ENCODE peak calls at places on chromosomes 4 and X, in eight cellular contexts. Y, W, A, J, N, X, V and K are unnamed samples.

GRCh38 chr4:172619218-172619617 is 549.4 kb upstream of the GALNT7 start:
- DNase-seq in Y (peak; percentile 4), W (no peak), A (no peak), J (no peak), N (no peak), X (no peak), V (no peak), K (no peak)

GRCh38 chr4:8393593-8394038 is 46.9 kb downstream of the ACOX3 start:
- DNase-seq in Y (peak; percentile 97), W (peak; percentile 99), A (no peak), J (peak; percentile 98), N (peak; percentile 82), X (peak; percentile 98), V (peak; percentile 84), K (no peak)

GRCh38 chr4:151801547-151802516 is 41.0 kb upstream of the GATB start:
- DNase-seq in Y (peak; percentile 44), W (no peak), A (peak; percentile 51), J (peak; percentile 51), N (peak; percentile 65), X (peak; percentile 64), V (no peak), K (peak; percentile 56)

GRCh38 chrX:154484255-154485149 is 1.9 kb downstream of the UBL4A start:
- DNase-seq in Y (no peak), W (no peak), A (no peak), J (no peak), N (no peak), X (peak; percentile 55), V (no peak), K (no peak)

GRCh38 chrX:1481636-1482529 is 29.2 kb upstream of the ASMTL start:
- DNase-seq in Y (peak; percentile 76), W (peak; percentile 51), A (peak; percentile 73), J (peak; percentile 67), N (peak; percentile 62), X (peak; percentile 82), V (peak; percentile 44), K (peak; percentile 85)

GRCh38 chr4:134320048-134320447 is 118.5 kb upstream of the PABPC4L start:
- DNase-seq in Y (peak; percentile 0), W (peak; percentile 22), A (no peak), J (no peak), N (no peak), X (no peak), V (no peak), K (no peak)

GRCh38 chr4:171714791-171715454 is 98.3 kb upstream of the GALNTL6 start:
- DNase-seq in Y (no peak), W (no peak), A (no peak), J (no peak), N (no peak), X (no peak), V (no peak), K (no peak)

GRCh38 chr4:163166041-163166579 is 580 bp downstream of the NAF1 start:
- DNase-seq in Y (peak; percentile 33), W (peak; percentile 41), A (no peak), J (peak; percentile 73), N (peak; percentile 83), X (peak; percentile 83), V (peak; percentile 55), K (peak; percentile 49)

GRCh38 chr4:30867427-30867826 is 147.3 kb downstream of the PCDH7 start:
- DNase-seq in Y (no peak), W (peak; percentile 38), A (no peak), J (no peak), N (no peak), X (no peak), V (peak; percentile 8), K (no peak)

GRCh38 chrX:51893931-51894696 is 691 bp downstream of the MAGED1 start:
- DNase-seq in Y (peak; percentile 11), W (no peak), A (no peak), J (peak; percentile 16), N (peak; percentile 59), X (peak; percentile 53), V (peak; percentile 10), K (peak; percentile 6)

GRCh38 chrX:96102997-96103396 is 581.6 kb upstream of the DIAPH2 start:
- DNase-seq in Y (no peak), W (no peak), A (no peak), J (peak; percentile 1), N (no peak), X (no peak), V (no peak), K (no peak)

DNA sequence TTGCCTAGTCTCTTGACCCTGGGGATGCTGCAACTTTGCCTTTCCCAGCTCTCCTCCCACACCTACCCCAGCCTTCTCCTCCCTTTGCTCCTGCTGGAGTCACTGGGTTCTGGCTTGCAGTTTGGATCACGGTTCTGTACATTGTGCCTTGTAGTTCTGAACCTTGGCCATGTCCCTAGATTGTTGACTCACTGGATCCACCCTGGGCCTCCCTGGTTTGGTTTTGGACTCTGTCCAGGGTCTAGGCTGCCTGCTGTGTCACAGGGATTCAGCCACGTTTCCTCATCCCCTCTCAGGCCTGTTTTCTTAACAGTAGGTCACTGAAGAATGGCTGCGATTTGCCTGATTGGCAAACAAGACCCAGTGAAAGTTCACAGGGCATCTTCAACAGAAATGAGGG is 11.5 kb upstream of the GABRE start:
- DNase-seq in Y (peak; percentile 5), W (peak; percentile 50), A (no peak), J (peak; percentile 61), N (no peak), X (peak; percentile 82), V (peak; percentile 37), K (no peak)
- H4K20me1 ChIP-seq in Y (no peaks in the 10 kb centered on the region), W (no peaks in the 10 kb centered on the region), A (no peaks in the 10 kb centered on the region), J (no peaks in the 10 kb centered on the region), N (no peaks in the 10 kb centered on the region), X (no peaks in the 10 kb centered on the region), V (no peaks in the 10 kb centered on the region), K (no peaks in the 10 kb centered on the region)

GRCh38 chrX:12956704-12957541 is 18.0 kb upstream of the TMSB4X start:
- DNase-seq in Y (peak; percentile 63), W (peak; percentile 61), A (peak; percentile 37), J (peak; percentile 77), N (no peak), X (peak; percentile 35), V (peak; percentile 69), K (peak; percentile 88)
- H2AFZ ChIP-seq in Y (peak overlapping the region; percentile 77), W (peak overlapping the region; percentile 68), A (peak overlapping the region; percentile 68), J (peak overlapping the region; percentile 45), N (peak overlapping the region; percentile 68), X (peak overlapping the region; percentile 87), V (peak overlapping the region; percentile 96), K (peak overlapping the region; percentile 36)

GRCh38 chr4:139686988-139687387 is 21.4 kb downstream of the MGST2 start:
- DNase-seq in Y (no peak), W (no peak), A (no peak), J (no peak), N (no peak), X (no peak), V (no peak), K (no peak)

GRCh38 chr4:139686130-139686529 is 20.5 kb downstream of the MGST2 start:
- DNase-seq in Y (no peak), W (no peak), A (no peak), J (no peak), N (no peak), X (no peak), V (no peak), K (no peak)

GRCh38 chr4:139685180-139685579 is 19.6 kb downstream of the MGST2 start:
- DNase-seq in Y (no peak), W (no peak), A (no peak), J (no peak), N (no peak), X (no peak), V (no peak), K (no peak)

GRCh38 chr4:139682309-139683210 is 16.9 kb downstream of the MGST2 start:
- DNase-seq in Y (no peak), W (no peak), A (no peak), J (no peak), N (no peak), X (no peak), V (no peak), K (no peak)

DNA sequence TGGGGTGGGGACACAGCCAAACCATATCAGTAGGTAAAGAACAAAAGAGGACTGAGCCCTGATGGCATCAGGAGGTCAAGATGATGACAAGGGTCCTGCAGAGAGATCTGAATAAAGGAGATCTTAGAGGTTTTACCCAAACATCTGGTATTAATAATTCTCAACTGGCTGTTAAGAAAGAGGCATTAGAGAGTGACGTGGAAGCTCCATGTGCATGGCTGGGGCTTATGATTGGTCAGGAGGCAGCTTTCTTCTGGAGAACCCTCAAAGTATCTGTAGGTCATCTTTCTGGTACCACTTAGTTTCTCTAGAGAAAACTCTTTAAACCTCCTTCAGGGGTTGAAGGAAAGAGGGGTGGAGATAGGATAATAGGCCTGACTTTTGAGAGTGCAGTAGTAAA is 18.7 kb downstream of the MGST2 start:
- DNase-seq in Y (no peak), W (no peak), A (no peak), J (no peak), N (no peak), X (peak; percentile 40), V (no peak), K (no peak)
- H4K20me1 ChIP-seq in Y (no peaks in the 10 kb centered on the region), W (no peaks in the 10 kb centered on the region), A (no peaks in the 10 kb centered on the region), J (no peaks in the 10 kb centered on the region), N (no peaks in the 10 kb centered on the region), X (no peaks in the 10 kb centered on the region), V (no peaks in the 10 kb centered on the region), K (no peaks in the 10 kb centered on the region)

GRCh38 chr4:103136671-103137445 is 37.2 kb upstream of the BDH2 start:
- DNase-seq in Y (no peak), W (no peak), A (no peak), J (peak; percentile 75), N (no peak), X (no peak), V (no peak), K (no peak)

DNA sequence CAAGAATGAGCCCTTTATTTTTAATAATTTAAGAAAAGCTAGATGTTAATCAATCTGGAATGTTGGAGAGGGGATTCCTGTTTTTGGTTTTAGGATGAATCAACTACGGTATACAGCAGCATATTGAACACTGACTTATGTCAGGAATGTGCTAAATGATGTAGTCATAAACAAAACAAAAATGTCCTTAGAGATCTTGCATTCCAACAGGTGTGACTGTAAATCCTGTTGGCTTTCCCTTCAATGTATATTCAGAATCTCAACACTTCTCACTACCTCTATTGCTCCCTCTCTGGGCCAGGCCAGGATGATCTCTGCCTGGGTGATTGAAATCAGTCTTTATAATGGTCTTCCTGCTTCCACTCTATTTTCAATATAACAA is 37.8 kb upstream of the BDH2 start:
- DNase-seq in Y (peak; percentile 32), W (peak; percentile 39), A (no peak), J (peak; percentile 57), N (no peak), X (peak; percentile 20), V (peak; percentile 78), K (no peak)
- H2AFZ ChIP-seq in Y (no peak overlapping the region), W (no peak overlapping the region), A (no peak overlapping the region), J (no peak overlapping the region), N (no peak overlapping the region), X (no peak overlapping the region), V (no peak overlapping the region), K (no peak overlapping the region)

GRCh38 chr4:2691313-2691712 is 64.8 kb downstream of the TNIP2 start:
- DNase-seq in Y (no peak), W (no peak), A (no peak), J (no peak), N (no peak), X (no peak), V (no peak), K (no peak)
- H4K20me1 ChIP-seq in Y (no peaks in the 10 kb centered on the region), W (peaks cover 46% of the 10 kb centered on the region), A (peaks cover 3% of the 10 kb centered on the region), J (no peaks in the 10 kb centered on the region), N (peaks cover 15% of the 10 kb centered on the region), X (no peaks in the 10 kb centered on the region), V (peaks cover 2% of the 10 kb centered on the region), K (no peaks in the 10 kb centered on the region)